ENCODE peak calls at places on chromosome X, in four cellular contexts. K is DND-41, Q is HepG2, Y is suprapubic skin. X is an unnamed sample. For H3K4me1, the result is how much of the 10 kb centered on the place peaks cover.

GRCh38 chrX:53318766-53319353 is 37.5 kb upstream of the IQSEC2 start:
- DNase-seq in Q (no peak), K (no peak), Y (no peak), X (no peak)

GRCh38 chrX:85108165-85108564 is 104.5 kb downstream of the APOOL start:
- DNase-seq in Y (no peak), Q (no peak), K (no peak), X (peak)

GRCh38 chrX:334331-334891 is 15.8 kb upstream of the GTPBP6 start:
- DNase-seq in Q (no peak), Y (peak), K (no peak), X (no peak)

GRCh38 chrX:7927259-7928167 is at the start of gene PNPLA4:
- DNase-seq in Y (peak), K (no peak), Q (peak), X (peak)

GRCh38 chrX:46547857-46548256 is 2.6 kb upstream of the ZNF674 start:
- DNase-seq in Y (no peak), K (no peak), Q (peak), X (peak)

GRCh38 chrX:130165181-130165702 is 399 bp downstream of the AIFM1 start:
- DNase-seq in Q (peak), Y (no peak), K (no peak), X (no peak)

GRCh38 chrX:75229774-75230173 is 44.1 kb upstream of the UPRT start:
- DNase-seq in Q (no peak), K (peak), Y (no peak), X (no peak)

GRCh38 chrX:100643943-100644587 is at the start of gene SRPX2:
- DNase-seq in Q (no peak), Y (no peak), K (no peak), X (peak)

GRCh38 chrX:57380026-57380796 is 93.7 kb downstream of the FAAH2 start:
- DNase-seq in Y (no peak), K (no peak), Q (no peak), X (no peak)

GRCh38 chrX:44352739-44353138 is 9.3 kb upstream of the EFHC2 start:
- DNase-seq in Y (no peak), Q (no peak), K (no peak), X (peak)

GRCh38 chrX:13220916-13221315 is 98.9 kb downstream of the ATXN3L start:
- DNase-seq in K (no peak), Q (no peak), Y (no peak), X (peak)

GRCh38 chrX:13266641-13267420 is 53.0 kb downstream of the ATXN3L start:
- DNase-seq in Q (no peak), Y (no peak), K (no peak), X (peak)

GRCh38 chrX:39212456-39212855 is 411.2 kb downstream of the MID1IP1 start:
- DNase-seq in Y (no peak), Q (no peak), K (peak), X (no peak)

GRCh38 chrX:24145340-24146186 is 4.0 kb upstream of the ZFX start:
- DNase-seq in Y (no peak), K (no peak), Q (peak), X (peak)

GRCh38 chrX:143854006-143854405 is 29.9 kb upstream of the UBE2NL start:
- DNase-seq in Q (no peak), Y (no peak), K (no peak), X (peak)

GRCh38 chrX:110795645-110796510 is at the start of gene CHRDL1:
- DNase-seq in K (no peak), Q (no peak), Y (peak), X (no peak)

GRCh38 chrX:49003696-49004095 is 1.6 kb upstream of the GRIPAP1 start:
- DNase-seq in Q (peak), Y (no peak), K (no peak), X (no peak)

GRCh38 chrX:68699960-68700746 is 52.7 kb downstream of the STARD8 start:
- DNase-seq in Y (no peak), K (no peak), Q (no peak), X (no peak)

GRCh38 chrX:68703369-68703768 is 55.9 kb downstream of the STARD8 start:
- DNase-seq in Q (no peak), K (no peak), Y (no peak), X (no peak)

GRCh38 chrX:68705986-68706385 is 58.5 kb downstream of the STARD8 start:
- DNase-seq in Q (no peak), K (no peak), Y (no peak), X (no peak)

GRCh38 chrX:68708503-68709290 is 61.2 kb downstream of the STARD8 start:
- DNase-seq in Q (no peak), K (no peak), Y (no peak), X (no peak)

DNA sequence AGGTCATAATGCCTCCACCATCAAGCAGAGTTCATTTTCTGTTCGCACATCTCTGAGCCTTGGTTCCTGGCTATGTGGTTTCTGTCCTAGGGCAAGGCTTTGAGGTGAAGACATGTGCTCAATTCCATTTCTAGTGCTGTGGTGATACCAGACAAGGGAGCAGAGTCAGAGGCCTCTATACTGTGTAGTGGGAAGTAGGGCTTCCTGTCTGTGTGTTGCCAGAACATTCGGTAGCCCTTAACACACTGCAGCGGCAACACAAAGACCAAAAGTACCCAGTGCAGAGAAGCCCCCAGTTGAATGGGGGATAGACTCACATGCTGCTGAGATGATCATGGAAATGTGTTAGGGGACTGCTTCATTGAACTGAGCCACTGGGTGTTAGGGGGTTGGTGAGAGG is 56.4 kb downstream of the STARD8 start:
- DNase-seq in K (no peak), Q (no peak), Y (no peak), X (no peak)
- H3K4me1 ChIP-seq in K (under half), Q (under half), Y (under half), X (under half)

GRCh38 chrX:9855536-9856320 is 69.5 kb downstream of the SHROOM2 start:
- DNase-seq in Y (no peak), Q (no peak), K (no peak), X (no peak)

GRCh38 chrX:9853307-9853706 is 67.1 kb downstream of the SHROOM2 start:
- DNase-seq in Q (no peak), K (no peak), Y (no peak), X (peak)

GRCh38 chrX:9856596-9856995 is 70.4 kb downstream of the SHROOM2 start:
- DNase-seq in Y (no peak), Q (no peak), K (no peak), X (no peak)

GRCh38 chrX:9848718-9849481 is 62.7 kb downstream of the SHROOM2 start:
- DNase-seq in K (no peak), Y (no peak), Q (no peak), X (no peak)

DNA sequence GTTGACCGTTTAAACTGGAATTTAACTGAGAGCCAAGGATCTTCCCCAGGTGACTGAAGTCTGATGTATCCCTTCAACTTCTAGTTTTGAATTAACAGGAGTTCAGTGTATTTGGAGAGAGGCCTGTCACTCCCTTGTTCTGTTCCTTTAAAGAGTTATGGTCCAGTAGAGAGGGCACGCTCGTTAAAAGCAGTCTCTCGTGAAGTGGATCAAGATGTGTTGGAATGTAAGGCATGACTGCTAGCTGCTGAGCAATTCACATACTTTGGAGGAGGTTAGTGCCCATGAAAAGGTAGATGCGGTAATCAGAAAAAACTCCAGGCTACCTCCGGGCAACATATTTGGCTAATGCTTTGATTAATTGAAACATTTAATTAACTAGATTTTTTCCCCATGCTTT is 65.7 kb downstream of the SHROOM2 start:
- DNase-seq in Q (no peak), Y (no peak), K (no peak), X (no peak)
- H3K27ac ChIP-seq in Q (no peak), Y (no peak), K (no peak), X (no peak)

DNA sequence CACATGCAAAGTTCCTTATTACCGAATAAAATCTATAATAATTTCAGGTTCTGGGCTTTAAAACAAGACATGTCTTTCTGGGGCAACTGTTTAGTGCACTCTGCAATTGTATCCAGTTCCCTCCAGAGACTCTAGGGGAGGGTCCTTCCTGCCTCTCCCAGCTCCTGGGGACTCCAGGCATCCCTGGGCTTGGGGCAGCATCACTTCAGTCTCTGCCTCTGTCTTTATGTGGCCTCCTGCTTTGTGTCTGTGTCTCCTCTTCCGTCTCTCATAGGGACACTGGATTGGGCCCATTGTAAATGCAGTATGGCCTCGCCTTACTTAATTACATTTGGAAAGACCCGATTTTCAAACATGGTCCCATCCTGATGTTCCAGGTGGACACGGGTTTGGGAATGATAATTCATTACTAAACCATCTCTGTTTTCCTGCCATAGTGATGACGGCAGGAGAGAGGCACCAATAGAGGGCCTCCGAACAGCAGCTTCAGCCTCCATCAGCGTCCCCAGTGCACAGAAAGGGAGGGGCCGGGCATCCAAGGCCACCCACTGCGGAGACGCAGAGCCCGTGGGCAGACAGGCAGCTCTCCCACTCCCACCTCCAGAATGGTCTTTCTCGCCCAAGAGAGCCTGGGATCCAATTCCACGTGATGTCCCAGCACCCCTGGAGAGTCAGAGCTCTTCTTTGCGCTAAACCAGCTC is 11.0 kb upstream of the ASMTL start:
- DNase-seq in K (peak), Y (peak), Q (no peak), X (no peak)
- TF ChIP-seq CTCF in K (no peak), Y (no peak), Q (no peak), X (no peak)

GRCh38 chrX:133950214-133950613 is 35.2 kb downstream of the GPC3 start:
- DNase-seq in Q (no peak), Y (no peak), K (no peak), X (no peak)

GRCh38 chrX:133951098-133951497 is 34.3 kb downstream of the GPC3 start:
- DNase-seq in K (no peak), Y (no peak), Q (no peak), X (no peak)

GRCh38 chrX:133948895-133949294 is 36.5 kb downstream of the GPC3 start:
- DNase-seq in Y (no peak), Q (no peak), K (no peak), X (no peak)

GRCh38 chrX:133943507-133943906 is 41.9 kb downstream of the GPC3 start:
- DNase-seq in Y (no peak), Q (no peak), K (no peak), X (no peak)

GRCh38 chrX:133947022-133947421 is 38.4 kb downstream of the GPC3 start:
- DNase-seq in Q (no peak), K (no peak), Y (no peak), X (no peak)
- H3K4me1 ChIP-seq in Q (half or more), K (under half), Y (under half), X (under half)

DNA sequence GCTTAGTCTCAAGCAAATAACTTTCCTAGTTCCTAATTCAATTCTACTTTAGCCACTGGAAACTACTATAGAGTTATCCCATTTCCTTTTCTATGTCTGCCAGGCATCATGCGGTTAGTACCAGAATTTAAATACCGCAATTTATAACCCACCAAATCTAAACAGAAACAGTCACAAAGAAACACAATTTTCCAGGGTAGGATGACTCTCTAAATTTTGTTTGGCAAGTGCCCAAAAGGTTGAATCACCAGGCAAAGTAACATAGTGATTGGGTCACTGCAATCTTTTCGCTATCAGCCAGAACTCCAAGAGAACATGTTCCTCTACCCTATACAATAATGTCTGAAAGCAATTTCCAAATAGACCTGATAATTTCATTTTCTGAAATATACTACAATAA is 240.2 kb upstream of the GRIA3 start:
- DNase-seq in Y (no peak), K (no peak), Q (no peak), X (peak)
- H3K27ac ChIP-seq in Y (no peak), K (no peak), Q (no peak), X (no peak)

GRCh38 chrX:30713061-30713525 is 59.9 kb downstream of the GK start:
- DNase-seq in Q (peak), Y (peak), K (peak), X (peak)
- TF ChIP-seq CTCF in Q (peak), Y (peak), K (peak), X (peak)

GRCh38 chrX:71625471-71625870 is 7.2 kb upstream of the CXCR3 start:
- DNase-seq in Y (no peak), K (no peak), Q (peak), X (no peak)

GRCh38 chrX:71627588-71628404 is 9.5 kb upstream of the CXCR3 start:
- DNase-seq in Q (peak), Y (peak), K (no peak), X (no peak)

GRCh38 chrX:71629467-71629866 is 11.2 kb upstream of the CXCR3 start:
- DNase-seq in K (no peak), Y (no peak), Q (no peak), X (no peak)

GRCh38 chrX:71623714-71624113 is 5.4 kb upstream of the CXCR3 start:
- DNase-seq in K (no peak), Y (peak), Q (no peak), X (no peak)

DNA sequence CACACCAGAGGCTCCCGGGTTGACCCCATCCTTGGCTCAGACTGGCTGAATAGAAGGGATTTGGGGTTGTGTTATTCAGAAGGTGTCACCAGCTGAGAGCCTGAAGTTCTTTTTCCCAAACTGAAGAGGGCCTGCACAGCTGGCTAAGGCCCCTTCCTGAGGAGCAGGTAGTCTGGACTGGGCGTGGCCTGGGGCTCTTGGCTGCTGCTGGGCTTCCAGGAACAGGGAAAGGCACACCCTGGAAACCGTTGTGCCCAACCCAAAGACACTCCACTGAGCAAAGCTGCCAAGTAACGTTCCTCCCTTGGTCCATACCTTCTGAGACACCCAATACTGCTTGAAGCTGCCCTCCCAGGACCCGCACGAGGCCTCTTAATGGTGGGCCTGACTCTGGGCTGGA is 8.3 kb upstream of the CXCR3 start:
- DNase-seq in Q (no peak), K (no peak), Y (no peak), X (no peak)
- H3K4me1 ChIP-seq in Q (half or more), K (under half), Y (under half), X (under half)

GRCh38 chrX:66164931-66165330 is 884 bp downstream of the HEPH start:
- DNase-seq in Q (no peak), K (no peak), Y (no peak), X (no peak)
- H3K27ac ChIP-seq in Q (no peak), K (no peak), Y (no peak), X (no peak)

GRCh38 chrX:119249836-119250340 is 13.8 kb downstream of the PGRMC1 start:
- DNase-seq in Q (no peak), K (no peak), Y (no peak), X (no peak)

GRCh38 chrX:119251381-119251780 is 15.3 kb downstream of the PGRMC1 start:
- DNase-seq in K (no peak), Q (no peak), Y (no peak), X (no peak)

GRCh38 chrX:119247702-119248101 is 11.6 kb downstream of the PGRMC1 start:
- DNase-seq in K (no peak), Q (no peak), Y (no peak), X (no peak)

GRCh38 chrX:119252716-119253115 is 16.6 kb downstream of the PGRMC1 start:
- DNase-seq in K (no peak), Y (no peak), Q (no peak), X (no peak)
- TF ChIP-seq CTCF in K (no peak), Y (no peak), Q (no peak), X (no peak)

X was measured in foreskin keratinocyte.